ENCODE peak calls at places on chromosome 15, in four cellular contexts. I, B, F and S are unnamed samples.

GRCh38 chr15:73593278-73594074 is 39.7 kb downstream of the NPTN start:
- DNase-seq in I (peak; percentile 36), B (no peak), F (no peak), S (no peak)

GRCh38 chr15:69983696-69984265 is 113.9 kb downstream of the TLE3 start:
- DNase-seq in I (peak; percentile 19), B (no peak), F (no peak), S (no peak)

GRCh38 chr15:98599911-98600685 is 48.2 kb upstream of the IGF1R start:
- DNase-seq in I (peak; percentile 59), B (peak; percentile 50), F (peak; percentile 4), S (peak; percentile 48)

GRCh38 chr15:26842391-26842790 is 24.5 kb upstream of the GABRA5 start:
- DNase-seq in I (no peak), B (no peak), F (no peak), S (no peak)

GRCh38 chr15:60118146-60118545 is 114.0 kb downstream of the FOXB1 start:
- DNase-seq in I (no peak), B (no peak), F (no peak), S (no peak)

GRCh38 chr15:101504866-101505609 is 15.5 kb upstream of the PCSK6 start:
- DNase-seq in I (no peak), B (no peak), F (peak; percentile 16), S (no peak)

GRCh38 chr15:42491540-42492225 is 742 bp upstream of the ZNF106 start:
- DNase-seq in I (peak; percentile 50), B (no peak), F (no peak), S (no peak)

GRCh38 chr15:88246081-88246480 is 10.5 kb downstream of the NTRK3 start:
- DNase-seq in I (no peak), B (no peak), F (no peak), S (no peak)

GRCh38 chr15:34773013-34773412 is 18.2 kb upstream of the GJD2 start:
- DNase-seq in I (no peak), B (no peak), F (no peak), S (no peak)

GRCh38 chr15:56176996-56177395 is 66.7 kb downstream of the RFX7 start:
- DNase-seq in I (no peak), B (no peak), F (no peak), S (no peak)

GRCh38 chr15:43135351-43135750 is 2.0 kb downstream of the TMEM62 start:
- DNase-seq in I (no peak), B (no peak), F (no peak), S (no peak)

GRCh38 chr15:94701281-94701985 is 470.1 kb downstream of the MCTP2 start:
- DNase-seq in I (no peak), B (no peak), F (no peak), S (no peak)

GRCh38 chr15:87713405-87713995 is 543.0 kb downstream of the NTRK3 start:
- DNase-seq in I (no peak), B (no peak), F (no peak), S (no peak)

GRCh38 chr15:78265137-78265460 is 737 bp downstream of the DNAJA4 start:
- DNase-seq in I (no peak), B (no peak), F (no peak), S (no peak)
- TF ChIP-seq CTCF in I (no peak), B (no peak), F (no peak), S (no peak)

GRCh38 chr15:91944334-91944733 is 90.8 kb downstream of the SLCO3A1 start:
- DNase-seq in I (no peak), B (no peak), F (no peak), S (no peak)

GRCh38 chr15:91939432-91939831 is 85.9 kb downstream of the SLCO3A1 start:
- DNase-seq in I (no peak), B (no peak), F (no peak), S (no peak)

GRCh38 chr15:91942676-91943417 is 89.3 kb downstream of the SLCO3A1 start:
- DNase-seq in I (peak; percentile 19), B (no peak), F (peak; percentile 83), S (peak; percentile 62)

GRCh38 chr15:91940466-91941381 is 87.2 kb downstream of the SLCO3A1 start:
- DNase-seq in I (no peak), B (no peak), F (no peak), S (no peak)

GRCh38 chr15:91941871-91942270 is 88.4 kb downstream of the SLCO3A1 start:
- DNase-seq in I (no peak), B (no peak), F (no peak), S (no peak)
- TF ChIP-seq CTCF in I (no peak), B (no peak), F (no peak), S (no peak)

GRCh38 chr15:72341361-72341760 is 21.4 kb upstream of the CELF6 start:
- DNase-seq in I (no peak), B (no peak), F (no peak), S (no peak)
- TF ChIP-seq CTCF in I (peak; percentile 56), B (peak; percentile 48), F (no peak), S (no peak)

DNA sequence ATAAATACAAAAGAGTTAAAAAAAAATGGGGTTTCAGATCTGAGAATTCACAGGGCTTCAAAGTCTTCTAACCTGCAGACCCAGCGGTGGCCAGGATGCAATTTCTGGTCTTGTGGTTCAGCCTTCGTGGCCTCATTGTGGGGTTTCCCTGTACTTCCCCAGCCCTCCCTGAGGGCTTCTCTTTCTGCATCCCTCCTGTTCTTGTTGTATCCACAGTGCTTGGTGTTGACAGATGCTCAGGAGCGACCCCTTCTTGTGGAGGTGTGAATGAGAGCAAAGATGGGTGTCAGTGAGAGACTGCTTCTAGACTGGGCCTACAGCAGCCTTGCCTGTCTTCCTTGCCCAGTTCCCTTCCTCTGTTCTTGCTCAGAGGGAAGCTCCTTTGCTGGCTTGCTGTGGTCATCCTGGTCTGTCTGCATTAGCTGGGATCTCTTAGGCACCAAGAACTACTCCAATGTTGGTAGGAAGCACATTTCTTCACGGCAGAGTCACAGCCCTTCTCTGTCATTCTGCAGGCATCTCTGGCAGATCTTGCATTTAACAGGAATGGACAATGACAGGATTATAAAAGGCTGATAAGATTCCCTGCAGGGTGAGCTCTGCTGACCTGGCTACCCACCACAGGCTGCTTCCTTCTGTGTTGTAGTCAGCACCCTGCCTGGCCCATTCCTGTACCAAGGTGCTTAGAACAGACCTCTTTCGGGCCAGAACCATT is 317.8 kb upstream of the C2CD4B start:
- DNase-seq in I (peak; percentile 32), B (no peak), F (peak; percentile 11), S (no peak)
- TF ChIP-seq CTCF in I (peak; percentile 60), B (no peak), F (peak; percentile 52), S (no peak)